ENCODE peak calls at places on chromosomes 12 and 14, in eight cellular contexts. One of them, this sample, is unnamed.

GRCh38 chr14:92950773-92951172 is 27.8 kb downstream of the CHGA start:
- DNase-seq in fibroblast of gingiva: no peak
- DNase-seq in erythroblast: no peak
- DNase-seq in T-helper 2 cell treated with Interferon-gamma antibody and Interleukin-4, amounts not matched to agents 5 μg/mL and 100 μg/mL, for 36 hours: no peak
- DNase-seq in astrocyte: no peak
- DNase-seq in stimulated activated CD4-positive, alpha-beta T cell treated with anti-CD3 and anti-CD28 coated beads, Interleukin-4, amount 100 ng/mL, for 24 hours: no peak
- DNase-seq in COR-L47: no peak
- DNase-seq in WTC11: no peak
- DNase-seq in this sample: no peak

GRCh38 chr12:1949771-1950470 is 31.5 kb upstream of the CACNA2D4 start:
- DNase-seq in astrocyte: no peak
- DNase-seq in stimulated activated CD4-positive, alpha-beta T cell treated with anti-CD3 and anti-CD28 coated beads, Interleukin-4, amount 100 ng/mL, for 24 hours: no peak
- DNase-seq in fibroblast of gingiva: no peak
- DNase-seq in erythroblast: no peak
- DNase-seq in WTC11: no peak
- DNase-seq in T-helper 2 cell treated with Interferon-gamma antibody and Interleukin-4, amounts not matched to agents 5 μg/mL and 100 μg/mL, for 36 hours: no peak
- DNase-seq in COR-L47: no peak
- DNase-seq in this sample: no peak

GRCh38 chr12:46472893-46473633 is 100.5 kb upstream of the SLC38A2 start:
- DNase-seq in T-helper 2 cell treated with Interferon-gamma antibody and Interleukin-4, amounts not matched to agents 5 μg/mL and 100 μg/mL, for 36 hours: no peak
- DNase-seq in erythroblast: no peak
- DNase-seq in COR-L47: peak; percentile 6
- DNase-seq in stimulated activated CD4-positive, alpha-beta T cell treated with anti-CD3 and anti-CD28 coated beads, Interleukin-4, amount 100 ng/mL, for 24 hours: no peak
- DNase-seq in WTC11: no peak
- DNase-seq in astrocyte: peak; percentile 66
- DNase-seq in fibroblast of gingiva: peak; percentile 22
- DNase-seq in this sample: no peak

GRCh38 chr14:105748204-105748578 is 221.8 kb downstream of the TMEM121 start:
- DNase-seq in astrocyte: no peak
- DNase-seq in COR-L47: no peak
- DNase-seq in WTC11: no peak
- DNase-seq in erythroblast: no peak
- DNase-seq in fibroblast of gingiva: no peak
- DNase-seq in stimulated activated CD4-positive, alpha-beta T cell treated with anti-CD3 and anti-CD28 coated beads, Interleukin-4, amount 100 ng/mL, for 24 hours: no peak
- DNase-seq in T-helper 2 cell treated with Interferon-gamma antibody and Interleukin-4, amounts not matched to agents 5 μg/mL and 100 μg/mL, for 36 hours: no peak
- DNase-seq in this sample: no peak

GRCh38 chr14:51539571-51540037 is 112.1 kb upstream of the FRMD6 start:
- DNase-seq in WTC11: no peak
- DNase-seq in COR-L47: no peak
- DNase-seq in fibroblast of gingiva: peak; percentile 45
- DNase-seq in T-helper 2 cell treated with Interferon-gamma antibody and Interleukin-4, amounts not matched to agents 5 μg/mL and 100 μg/mL, for 36 hours: no peak
- DNase-seq in astrocyte: peak; percentile 97
- DNase-seq in stimulated activated CD4-positive, alpha-beta T cell treated with anti-CD3 and anti-CD28 coated beads, Interleukin-4, amount 100 ng/mL, for 24 hours: no peak
- DNase-seq in erythroblast: no peak
- DNase-seq in this sample: no peak

GRCh38 chr12:93203361-93203760 is 174.4 kb upstream of the NUDT4 start:
- DNase-seq in T-helper 2 cell treated with Interferon-gamma antibody and Interleukin-4, amounts not matched to agents 5 μg/mL and 100 μg/mL, for 36 hours: no peak
- DNase-seq in erythroblast: no peak
- DNase-seq in stimulated activated CD4-positive, alpha-beta T cell treated with anti-CD3 and anti-CD28 coated beads, Interleukin-4, amount 100 ng/mL, for 24 hours: no peak
- DNase-seq in COR-L47: no peak
- DNase-seq in WTC11: no peak
- DNase-seq in fibroblast of gingiva: no peak
- DNase-seq in astrocyte: no peak
- DNase-seq in this sample: no peak

GRCh38 chr14:23478109-23478698 is 8.7 kb downstream of the NGDN start:
- DNase-seq in erythroblast: peak; percentile 73
- DNase-seq in astrocyte: peak; percentile 40
- DNase-seq in WTC11: peak; percentile 49
- DNase-seq in stimulated activated CD4-positive, alpha-beta T cell treated with anti-CD3 and anti-CD28 coated beads, Interleukin-4, amount 100 ng/mL, for 24 hours: peak; percentile 68
- DNase-seq in fibroblast of gingiva: peak; percentile 58
- DNase-seq in COR-L47: peak; percentile 42
- DNase-seq in T-helper 2 cell treated with Interferon-gamma antibody and Interleukin-4, amounts not matched to agents 5 μg/mL and 100 μg/mL, for 36 hours: peak; percentile 23
- DNase-seq in this sample: peak; percentile 62

GRCh38 chr12:4118017-4118510 is 155.5 kb upstream of the CCND2 start:
- DNase-seq in astrocyte: peak; percentile 44
- DNase-seq in fibroblast of gingiva: no peak
- DNase-seq in stimulated activated CD4-positive, alpha-beta T cell treated with anti-CD3 and anti-CD28 coated beads, Interleukin-4, amount 100 ng/mL, for 24 hours: no peak
- DNase-seq in erythroblast: no peak
- DNase-seq in COR-L47: no peak
- DNase-seq in WTC11: no peak
- DNase-seq in T-helper 2 cell treated with Interferon-gamma antibody and Interleukin-4, amounts not matched to agents 5 μg/mL and 100 μg/mL, for 36 hours: peak; percentile 7
- DNase-seq in this sample: peak; percentile 71

GRCh38 chr12:128761305-128761880 is 62.4 kb downstream of the SLC15A4 start:
- DNase-seq in fibroblast of gingiva: no peak
- DNase-seq in COR-L47: no peak
- DNase-seq in WTC11: no peak
- DNase-seq in T-helper 2 cell treated with Interferon-gamma antibody and Interleukin-4, amounts not matched to agents 5 μg/mL and 100 μg/mL, for 36 hours: no peak
- DNase-seq in stimulated activated CD4-positive, alpha-beta T cell treated with anti-CD3 and anti-CD28 coated beads, Interleukin-4, amount 100 ng/mL, for 24 hours: no peak
- DNase-seq in erythroblast: no peak
- DNase-seq in astrocyte: no peak
- DNase-seq in this sample: no peak

GRCh38 chr12:43362910-43363694 is 188.9 kb downstream of the ADAMTS20 start:
- DNase-seq in COR-L47: no peak
- DNase-seq in astrocyte: no peak
- DNase-seq in erythroblast: no peak
- DNase-seq in T-helper 2 cell treated with Interferon-gamma antibody and Interleukin-4, amounts not matched to agents 5 μg/mL and 100 μg/mL, for 36 hours: no peak
- DNase-seq in fibroblast of gingiva: no peak
- DNase-seq in stimulated activated CD4-positive, alpha-beta T cell treated with anti-CD3 and anti-CD28 coated beads, Interleukin-4, amount 100 ng/mL, for 24 hours: no peak
- DNase-seq in WTC11: no peak
- DNase-seq in this sample: no peak

This sample was measured in Peyer's patch.